ENCODE peak calls at places on chromosomes 5 and 9, in five cellular contexts. N is NT2/D1, O is HepG2, S is H1, V is GM12878. W is an unnamed sample.

GRCh38 chr5:177354716-177355115 is 3.0 kb upstream of the RGS14 start:
- DNase-seq in S (no peak), V (no peak), N (no peak), O (no peak), W (no peak)

GRCh38 chr5:141521244-141521781 is 32.4 kb downstream of the PCDHGC5 start:
- DNase-seq in O (peak; percentile 81), N (no peak), S (no peak), V (no peak), W (no peak)

GRCh38 chr5:2297991-2298390 is 415.3 kb upstream of the IRX4 start:
- DNase-seq in N (no peak), S (no peak), V (no peak), O (no peak), W (no peak)

GRCh38 chr5:132180134-132180745 is 47.4 kb downstream of the P4HA2 start:
- DNase-seq in N (peak; percentile 30), S (no peak), O (peak; percentile 18), V (no peak), W (peak; percentile 62)

GRCh38 chr5:96706433-96707111 is 44.4 kb downstream of the CAST start:
- DNase-seq in V (no peak), O (no peak), N (no peak), S (no peak), W (no peak)

GRCh38 chr5:160649304-160649703 is 202.7 kb downstream of the ATP10B start:
- DNase-seq in S (no peak), N (peak; percentile 2), V (no peak), O (peak; percentile 5), W (peak; percentile 37)

GRCh38 chr5:95822038-95822407 is 503 bp downstream of the GLRX start:
- DNase-seq in S (no peak), O (no peak), N (no peak), V (no peak), W (peak; percentile 50)

GRCh38 chr9:35712762-35713400 is 19.1 kb downstream of the TLN1 start:
- DNase-seq in V (no peak), N (no peak), S (no peak), O (no peak), W (no peak)

GRCh38 chr9:82489579-82489915 is 501.0 kb downstream of the SPATA31D1 start:
- DNase-seq in S (no peak), N (no peak), O (no peak), V (no peak), W (no peak)

GRCh38 chr9:6680797-6681146 is 35.2 kb upstream of the GLDC start:
- DNase-seq in S (no peak), V (no peak), O (peak; percentile 68), N (no peak), W (no peak)

GRCh38 chr9:70924380-70924779 is 197.0 kb downstream of the TRPM3 start:
- DNase-seq in V (no peak), N (no peak), S (no peak), O (no peak), W (no peak)

GRCh38 chr9:35313911-35314310 is 152.1 kb downstream of the UNC13B start:
- DNase-seq in S (no peak), N (peak; percentile 43), V (no peak), O (no peak), W (no peak)

GRCh38 chr5:119792154-119792799 is 162.9 kb downstream of the FAM170A start:
- DNase-seq in N (no peak), O (no peak), V (no peak), S (no peak), W (no peak)

GRCh38 chr9:112884086-112884485 is 6.6 kb downstream of the SLC46A2 start:
- DNase-seq in V (no peak), N (no peak), O (no peak), S (no peak), W (no peak)

GRCh38 chr5:174520420-174521396 is 203.7 kb upstream of the MSX2 start:
- DNase-seq in V (no peak), O (peak; percentile 78), S (peak; percentile 62), N (peak; percentile 48), W (peak; percentile 56)

GRCh38 chr5:116876240-116876840 is 301.7 kb upstream of the SEMA6A start:
- DNase-seq in O (no peak), S (no peak), N (no peak), V (no peak), W (no peak)

GRCh38 chr9:110255064-110255416 is 1.3 kb downstream of the TXN start:
- DNase-seq in S (no peak), O (no peak), N (peak; percentile 1), V (no peak), W (peak; percentile 15)
- TF ChIP-seq SUZ12 in S (no peak), O (no peak), N (no peak), V (no peak), W (no peak)

DNA sequence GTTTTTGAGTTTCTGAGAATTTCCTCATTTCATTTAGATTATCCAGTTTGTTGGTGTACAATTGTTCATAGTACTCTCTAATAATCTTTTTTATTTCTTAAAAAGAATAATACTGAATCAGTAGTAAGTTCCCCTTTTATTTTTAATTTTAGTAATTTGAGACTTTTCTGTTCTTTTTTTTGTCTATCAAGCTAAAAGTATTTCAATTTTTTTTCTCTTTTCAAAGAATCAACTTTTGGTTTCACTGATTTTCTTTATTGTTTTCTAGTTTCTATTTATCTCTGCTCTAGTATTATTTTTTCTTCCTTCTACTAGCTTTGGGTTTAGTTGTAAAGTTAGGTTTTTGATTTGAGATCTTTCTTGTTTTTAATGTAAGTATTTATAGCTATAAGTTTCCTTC is 60.6 kb upstream of the ARL15 start:
- DNase-seq in O (no peak), V (no peak), N (no peak), S (no peak), W (no peak)
- TF ChIP-seq SUZ12 in O (no peak), V (no peak), N (no peak), S (no peak), W (no peak)

GRCh38 chr9:93422987-93423386 is 28.5 kb upstream of the FAM120A start:
- DNase-seq in S (no peak), V (no peak), N (no peak), O (no peak), W (no peak)
- TF ChIP-seq SUZ12 in S (no peak), V (no peak), N (no peak), O (no peak), W (no peak)

DNA sequence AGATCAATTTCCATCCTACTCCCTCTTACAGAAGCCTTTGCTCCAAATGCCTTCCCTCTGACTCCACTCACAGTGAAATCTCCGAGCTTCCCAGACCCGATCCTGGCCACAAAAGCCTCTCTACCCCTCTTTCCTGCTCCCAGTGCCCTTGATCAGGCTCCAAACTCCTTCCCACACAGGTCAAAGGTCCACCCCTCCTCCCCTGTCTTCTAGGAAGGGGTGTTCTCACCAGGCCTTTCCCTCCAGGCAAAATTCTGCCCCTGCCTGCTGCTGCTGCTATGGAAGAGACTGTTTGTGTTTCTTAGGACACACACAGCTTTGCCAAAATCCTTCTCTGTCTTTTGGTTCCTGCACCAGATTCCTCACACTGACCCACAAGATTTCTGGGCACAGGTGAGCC is 85.8 kb upstream of the ALDH1A1 start:
- DNase-seq in V (no peak), N (peak; percentile 32), S (no peak), O (no peak), W (no peak)
- TF ChIP-seq SUZ12 in V (no peak), N (no peak), S (no peak), O (no peak), W (no peak)

DNA sequence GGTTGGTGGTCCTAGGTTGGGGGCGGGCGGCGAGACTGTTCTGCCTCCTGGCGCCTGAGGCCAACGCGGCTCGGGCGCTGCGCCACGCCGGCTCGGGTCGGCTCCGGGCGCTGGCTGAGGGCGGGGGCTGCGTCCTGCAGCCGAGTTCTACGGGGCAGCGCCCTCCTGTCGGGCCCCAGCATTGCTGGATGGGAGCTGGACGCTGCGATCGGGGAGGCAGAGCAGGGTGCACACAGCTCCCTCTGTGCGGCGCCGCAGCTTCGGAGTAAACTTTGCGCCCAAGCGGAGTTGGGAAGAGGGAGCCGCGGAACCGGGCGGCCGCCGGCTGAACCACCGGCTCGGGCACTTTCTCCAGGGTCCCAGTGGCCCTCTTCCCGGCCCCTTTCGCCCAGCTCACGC is 530 bp downstream of the PRDM6 start:
- DNase-seq in V (no peak), N (no peak), S (peak; percentile 83), O (peak; percentile 12), W (peak; percentile 43)
- TF ChIP-seq SUZ12 in V (no peak), N (no peak), S (peak; percentile 39), O (no peak), W (no peak)

GRCh38 chr9:121172726-121173487 is 28.8 kb downstream of the RAB14 start:
- DNase-seq in O (no peak), N (no peak), S (no peak), V (no peak), W (no peak)

GRCh38 chr9:121169094-121169601 is 32.5 kb downstream of the RAB14 start:
- DNase-seq in N (no peak), S (no peak), O (peak; percentile 5), V (no peak), W (peak; percentile 32)

GRCh38 chr9:121173501-121173900 is 28.2 kb downstream of the RAB14 start:
- DNase-seq in N (no peak), S (no peak), O (no peak), V (no peak), W (no peak)

GRCh38 chr9:121168052-121168451 is 33.6 kb downstream of the RAB14 start:
- DNase-seq in S (no peak), N (no peak), O (no peak), V (no peak), W (no peak)

GRCh38 chr9:121171236-121171635 is 30.4 kb downstream of the RAB14 start:
- DNase-seq in N (no peak), O (no peak), V (no peak), S (no peak), W (no peak)
- TF ChIP-seq SUZ12 in N (no peak), O (no peak), V (no peak), S (no peak), W (no peak)

GRCh38 chr9:92592946-92593860 is 57.4 kb upstream of the ECM2 start:
- DNase-seq in O (no peak), S (no peak), V (no peak), N (no peak), W (no peak)
- TF ChIP-seq SUZ12 in O (no peak), S (no peak), V (no peak), N (no peak), W (no peak)

W was measured in HEK293T.